ENCODE peak calls at places on chromosomes 2 and 18, in seven cellular contexts. Y is fibroblast of lung, N is progenitor cell of endocrine pancreas, J is astrocyte of the spinal cord, C is kidney, E is neural progenitor cell, F is tibial artery. T is an unnamed sample.

GRCh38 chr2:165268751-165269150 is 29.5 kb downstream of the SCN2A start:
- DNase-seq in E (no peak), Y (no peak), J (no peak), F (no peak), N (no peak), C (no peak), T (no peak)

GRCh38 chr18:47260138-47260923 is 8.9 kb upstream of the SKOR2 start:
- DNase-seq in C (peak), J (peak), F (no peak), N (peak), E (peak), Y (peak), T (no peak)

GRCh38 chr2:170966648-170967396 is 37.8 kb downstream of the GORASP2 start:
- DNase-seq in F (no peak), C (no peak), N (no peak), J (no peak), Y (no peak), E (peak), T (no peak)

GRCh38 chr2:218152777-218153176 is 14.0 kb downstream of the CXCR1 start:
- DNase-seq in C (no peak), N (no peak), J (no peak), F (no peak), Y (no peak), E (no peak), T (no peak)

GRCh38 chr2:166090900-166091299 is 36.9 kb downstream of the SCN1A start:
- DNase-seq in Y (peak), J (peak), C (no peak), E (no peak), F (no peak), N (no peak), T (no peak)

GRCh38 chr18:22504665-22505064 is 87.0 kb upstream of the CTAGE1 start:
- DNase-seq in N (no peak), F (no peak), Y (peak), E (no peak), J (no peak), C (no peak), T (no peak)

GRCh38 chr2:241412144-241412543 is 56.1 kb downstream of the FARP2 start:
- DNase-seq in E (no peak), Y (peak), F (no peak), J (peak), C (no peak), N (no peak), T (peak)

GRCh38 chr2:172447811-172448493 is 20.6 kb downstream of the ITGA6 start:
- DNase-seq in C (no peak), J (no peak), F (no peak), Y (no peak), N (no peak), E (no peak), T (no peak)

GRCh38 chr2:171956135-171956830 is 34.0 kb downstream of the HAT1 start:
- DNase-seq in F (no peak), E (no peak), N (no peak), C (no peak), J (no peak), Y (no peak), T (no peak)

GRCh38 chr2:233075966-233076339 is 15.8 kb downstream of the INPP5D start:
- DNase-seq in Y (no peak), C (no peak), N (no peak), F (peak), J (no peak), E (no peak), T (no peak)

GRCh38 chr2:197075754-197076337 is 149.3 kb upstream of the PGAP1 start:
- DNase-seq in J (no peak), N (no peak), E (peak), C (no peak), Y (no peak), F (no peak), T (no peak)

GRCh38 chr2:208491648-208492047 is 85.1 kb downstream of the PTH2R start:
- DNase-seq in C (no peak), N (no peak), Y (no peak), J (no peak), E (no peak), F (no peak), T (no peak)

GRCh38 chr18:904135-905090 is at the start of gene ADCYAP1:
- DNase-seq in Y (peak), F (no peak), E (peak), N (no peak), J (no peak), C (no peak), T (no peak)

GRCh38 chr2:120441744-120442471 is 96.0 kb downstream of the INHBB start:
- DNase-seq in J (peak), N (peak), C (peak), F (peak), Y (peak), E (peak), T (no peak)

GRCh38 chr18:61554117-61554776 is 221.0 kb downstream of the CDH20 start:
- DNase-seq in J (no peak), Y (no peak), F (no peak), N (no peak), C (peak), E (no peak), T (no peak)

GRCh38 chr2:144529841-144530240 is 9.9 kb upstream of the ZEB2 start:
- DNase-seq in F (peak), Y (no peak), J (no peak), C (no peak), E (no peak), N (no peak), T (no peak)

GRCh38 chr2:239022437-239023260 is 174.8 kb downstream of the TWIST2 start:
- DNase-seq in J (no peak), F (peak), N (no peak), E (no peak), C (no peak), Y (no peak), T (no peak)

GRCh38 chr2:99900589-99900988 is 241.8 kb downstream of the AFF3 start:
- DNase-seq in F (no peak), C (no peak), J (no peak), E (no peak), N (no peak), Y (no peak), T (no peak)

GRCh38 chr2:45014016-45014702 is 4.9 kb upstream of the SIX2 start:
- DNase-seq in C (peak), E (peak), J (peak), Y (peak), N (peak), F (peak), T (peak)

GRCh38 chr2:118805061-118805690 is 42.3 kb downstream of the EN1 start:
- DNase-seq in F (no peak), C (no peak), E (no peak), N (no peak), Y (no peak), J (no peak), T (peak)

GRCh38 chr2:38077431-38077769 is 1.4 kb upstream of the CYP1B1 start:
- DNase-seq in C (no peak), J (no peak), E (no peak), Y (no peak), F (no peak), N (no peak), T (no peak)

GRCh38 chr2:27118525-27119329 is at the start of gene CGREF1:
- DNase-seq in J (no peak), Y (no peak), N (no peak), F (no peak), E (peak), C (no peak), T (no peak)

GRCh38 chr2:127146071-127146725 is 39.2 kb upstream of the BIN1 start:
- DNase-seq in Y (no peak), C (peak), E (no peak), F (no peak), J (no peak), N (no peak), T (no peak)

GRCh38 chr2:127146820-127147502 is 40.0 kb upstream of the BIN1 start:
- DNase-seq in C (no peak), Y (peak), N (no peak), E (peak), F (no peak), J (peak), T (no peak)

GRCh38 chr2:127143851-127144782 is 37.2 kb upstream of the BIN1 start:
- DNase-seq in J (peak), F (no peak), E (no peak), Y (peak), C (peak), N (no peak), T (no peak)

GRCh38 chr2:127142663-127143630 is 36.0 kb upstream of the BIN1 start:
- DNase-seq in N (no peak), E (no peak), Y (no peak), F (no peak), C (peak), J (no peak), T (no peak)

DNA sequence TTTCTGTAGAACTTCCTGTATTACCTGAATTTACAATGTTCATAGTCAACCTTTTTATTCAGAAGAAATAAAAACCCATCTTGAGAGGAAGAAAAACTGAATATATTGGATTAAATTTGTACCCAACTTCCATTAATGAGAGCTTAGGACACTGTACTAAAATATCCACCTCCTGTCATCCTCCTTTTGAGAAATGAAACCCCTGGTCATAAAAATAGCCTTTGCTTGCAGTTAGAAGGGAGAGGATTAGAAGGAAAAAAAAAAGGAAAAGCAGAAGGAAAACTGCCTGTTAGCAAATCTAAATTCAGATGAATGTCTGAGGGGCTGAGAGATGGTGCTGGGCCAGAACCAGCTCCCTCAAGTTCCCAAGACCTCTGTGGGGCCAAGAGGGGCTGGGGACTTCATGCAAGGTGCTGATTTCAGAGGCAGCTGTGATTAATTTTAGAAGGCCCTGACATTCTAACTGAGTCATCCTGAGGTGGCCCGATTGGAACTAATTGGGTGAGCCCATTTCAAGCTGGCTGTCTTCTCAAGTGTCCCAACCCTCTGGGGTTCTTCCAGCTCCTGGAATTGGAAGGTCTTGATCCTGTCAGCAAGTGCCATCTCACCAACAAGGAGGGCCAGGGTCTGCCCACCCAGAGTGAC is 38.4 kb upstream of the BIN1 start:
- DNase-seq in N (no peak), F (no peak), J (peak), C (peak), Y (peak), E (no peak), T (peak)
- TF ChIP-seq CTCF in N (no peak), F (no peak), J (no peak), C (no peak), Y (no peak), E (no peak), T (no peak)

GRCh38 chr2:43226558-43226954 is at the start of gene ZFP36L2:
- DNase-seq in F (peak), N (peak), C (peak), E (peak), J (peak), Y (peak), T (peak)
- TF ChIP-seq CTCF in F (no peak), N (no peak), C (no peak), E (no peak), J (no peak), Y (peak), T (no peak)

DNA sequence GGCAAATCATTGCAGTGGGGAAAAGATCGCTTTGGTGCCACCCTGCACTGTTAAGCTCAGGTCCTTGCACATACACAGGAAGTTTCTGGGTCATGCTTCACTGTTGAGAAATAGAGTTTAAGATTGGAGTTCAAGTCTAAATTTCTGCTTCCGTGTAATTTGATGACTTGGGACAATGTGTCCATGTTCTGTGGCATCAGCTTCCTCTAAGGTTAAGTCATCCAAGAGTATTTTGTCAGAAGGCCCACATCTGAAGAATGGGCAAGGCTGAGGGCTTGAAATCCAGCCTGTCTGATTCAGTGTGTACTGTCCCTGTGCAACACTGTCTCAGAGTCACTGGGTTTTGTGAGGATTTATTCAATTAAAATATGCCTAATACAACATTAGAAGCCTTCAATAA is 880.7 kb downstream of the SUCLG1 start:
- DNase-seq in C (no peak), F (no peak), Y (no peak), N (no peak), E (no peak), J (no peak), T (no peak)
- TF ChIP-seq CTCF in C (no peak), F (no peak), Y (no peak), N (no peak), E (no peak), J (no peak), T (no peak)

DNA sequence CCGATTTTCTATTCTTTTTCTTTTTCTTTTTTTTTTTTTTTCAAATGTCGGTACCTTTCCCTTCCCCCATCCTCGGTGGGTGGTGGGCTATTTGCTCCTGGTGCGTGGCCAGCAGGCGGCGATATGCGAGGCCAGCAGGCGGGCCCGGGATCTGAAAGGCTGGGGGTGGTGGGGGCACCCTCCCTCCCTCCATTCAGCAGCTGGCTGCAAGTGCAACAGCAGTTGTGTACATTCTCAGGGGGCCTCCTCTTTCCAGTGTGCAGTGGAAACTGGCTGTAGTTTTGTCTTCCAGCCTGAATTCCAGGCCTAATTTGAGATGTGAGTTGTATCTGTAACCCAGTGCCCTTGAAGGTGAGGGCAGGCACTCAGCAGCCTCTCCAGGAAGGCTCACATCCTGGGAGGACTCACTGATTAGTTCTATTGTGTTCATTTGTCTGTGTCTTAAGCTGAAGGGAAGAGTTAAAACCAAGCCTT is 3.1 kb downstream of the MYCN start:
- DNase-seq in J (no peak), C (no peak), N (peak), Y (no peak), E (peak), F (no peak), T (no peak)
- TF ChIP-seq CTCF in J (no peak), C (peak), N (peak), Y (no peak), E (peak), F (no peak), T (no peak)

DNA sequence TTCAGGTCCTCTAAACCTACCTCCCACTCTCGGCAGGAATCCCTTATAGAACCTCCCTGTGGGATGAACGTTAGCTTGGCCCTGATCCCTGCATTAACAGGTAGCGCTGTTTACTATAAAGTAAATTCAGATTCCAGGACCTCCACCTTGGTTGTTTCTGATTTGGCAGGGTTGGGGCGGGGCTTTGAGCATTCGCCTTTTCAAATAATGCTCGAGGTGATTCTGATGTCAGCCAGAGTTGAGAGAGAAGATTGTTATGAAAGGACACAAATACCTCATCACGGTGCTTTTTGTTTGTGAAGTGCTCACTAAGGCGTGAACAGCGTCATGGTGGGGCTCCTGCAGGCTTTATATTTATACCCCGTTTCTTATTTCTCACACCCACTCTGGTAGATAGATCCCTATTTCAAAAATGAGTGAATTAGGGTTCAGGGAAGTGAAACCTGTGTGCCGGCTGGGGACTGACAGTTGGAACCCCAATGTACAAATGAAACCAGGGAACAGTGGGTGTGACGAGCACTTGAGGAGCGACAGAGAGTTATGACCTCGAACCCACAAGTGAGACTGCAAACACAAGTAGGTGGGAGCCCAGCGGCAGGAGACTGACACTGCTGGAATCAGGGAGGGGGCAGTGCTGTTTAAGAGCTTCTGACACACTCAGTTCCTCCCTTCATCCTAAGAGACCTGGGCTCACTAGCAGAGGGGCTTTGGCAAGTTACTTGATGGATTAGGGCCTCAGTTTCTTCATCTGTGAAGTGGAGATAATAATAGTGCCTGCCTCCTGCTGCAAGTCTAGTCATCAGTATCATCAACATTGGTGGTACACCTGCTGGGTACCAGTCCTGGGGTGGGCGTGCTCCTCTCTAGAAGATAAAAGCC is 14.3 kb upstream of the CXCR4 start:
- DNase-seq in F (peak), E (no peak), N (no peak), Y (no peak), J (no peak), C (no peak), T (no peak)
- TF ChIP-seq CTCF in F (no peak), E (no peak), N (no peak), Y (no peak), J (no peak), C (no peak), T (no peak)

GRCh38 chr2:106839849-106840595 is 45.9 kb downstream of the ST6GAL2 start:
- DNase-seq in J (no peak), N (no peak), Y (no peak), E (peak), C (no peak), F (no peak), T (no peak)
- TF ChIP-seq CTCF in J (peak), N (peak), Y (no peak), E (peak), C (no peak), F (peak), T (no peak)

GRCh38 chr2:86673976-86674670 is 46.0 kb upstream of the RMND5A start:
- DNase-seq in J (peak), F (no peak), Y (peak), C (no peak), E (no peak), N (no peak), T (no peak)

GRCh38 chr2:86673011-86673410 is 47.1 kb upstream of the RMND5A start:
- DNase-seq in C (no peak), N (no peak), E (no peak), Y (no peak), J (no peak), F (no peak), T (no peak)

GRCh38 chr2:86675104-86675503 is 45.0 kb upstream of the RMND5A start:
- DNase-seq in F (no peak), E (no peak), C (no peak), J (no peak), Y (no peak), N (no peak), T (no peak)

GRCh38 chr2:86679036-86679435 is 41.1 kb upstream of the RMND5A start:
- DNase-seq in J (no peak), Y (no peak), C (no peak), N (no peak), F (no peak), E (no peak), T (no peak)

DNA sequence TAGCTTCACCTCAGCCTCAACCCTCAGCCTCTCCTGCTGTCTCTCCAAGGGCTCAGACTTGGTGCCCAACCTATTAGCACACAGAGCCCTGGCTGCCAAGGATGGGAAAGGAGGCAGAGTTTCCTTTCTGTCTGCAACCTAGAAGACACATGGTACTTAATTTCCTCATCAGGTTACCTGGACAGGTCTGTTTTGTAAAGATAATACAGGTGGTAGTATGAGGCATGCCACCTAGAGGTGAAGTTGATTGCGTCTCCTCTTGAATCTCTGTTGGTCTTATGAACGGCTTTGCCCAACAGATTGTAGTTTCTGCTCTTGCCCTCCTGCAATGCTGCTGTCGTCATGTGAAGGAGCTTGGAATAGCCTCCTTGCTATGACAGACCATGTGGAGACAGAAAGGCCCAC is 44.5 kb upstream of the RMND5A start:
- DNase-seq in E (no peak), Y (no peak), F (no peak), J (no peak), C (no peak), N (no peak), T (no peak)
- TF ChIP-seq CTCF in E (peak), Y (no peak), F (no peak), J (no peak), C (peak), N (no peak), T (no peak)

GRCh38 chr2:46770622-46771021 is 145.0 kb downstream of the MCFD2 start:
- DNase-seq in N (no peak), E (no peak), Y (peak), J (peak), F (no peak), C (no peak), T (peak)

GRCh38 chr2:46772500-46772899 is 143.1 kb downstream of the MCFD2 start:
- DNase-seq in F (no peak), C (no peak), J (no peak), Y (no peak), N (no peak), E (no peak), T (no peak)

GRCh38 chr2:46767706-46768105 is 147.9 kb downstream of the MCFD2 start:
- DNase-seq in Y (no peak), N (no peak), C (no peak), J (no peak), E (no peak), F (no peak), T (no peak)

GRCh38 chr2:46771309-46771708 is 144.3 kb downstream of the MCFD2 start:
- DNase-seq in F (no peak), E (no peak), J (no peak), Y (no peak), N (no peak), C (no peak), T (no peak)

DNA sequence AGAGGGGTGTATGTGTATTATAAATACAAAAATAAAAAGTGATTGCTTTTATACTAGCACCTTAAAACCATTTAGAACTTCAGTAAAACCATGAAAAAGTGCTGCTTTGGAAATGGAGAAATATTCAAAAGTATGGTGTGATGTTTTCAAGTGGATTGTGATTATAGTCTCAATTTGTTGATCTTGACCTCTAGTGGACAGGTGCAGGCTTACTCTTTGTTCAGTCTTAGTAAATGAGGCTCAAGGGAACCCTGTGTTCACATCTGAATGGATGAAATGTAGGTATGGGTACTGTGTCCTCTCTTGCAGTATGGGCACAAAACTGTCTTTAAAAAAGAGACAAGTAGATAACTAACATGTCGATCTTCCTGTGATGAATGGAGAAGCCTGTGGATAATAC is 145.8 kb downstream of the MCFD2 start:
- DNase-seq in F (no peak), N (no peak), Y (no peak), J (no peak), E (no peak), C (no peak), T (no peak)
- TF ChIP-seq CTCF in F (no peak), N (peak), Y (peak), J (no peak), E (no peak), C (no peak), T (no peak)

T was measured in AG09319.